ENCODE peak calls at places on chromosomes 7 and 10, in nine cellular contexts. One of them, this sample, is unnamed.

GRCh38 chr10:114453576-114453975 is 49.3 kb upstream of the AFAP1L2 start:
- DNase-seq in uterus: no peak
- DNase-seq in ovary: no peak
- DNase-seq in A549: no peak
- DNase-seq in tibial nerve: no peak
- DNase-seq in heart left ventricle: no peak
- DNase-seq in endothelial cell of umbilical vein: no peak
- DNase-seq in GM12891: no peak
- DNase-seq in prostate gland: no peak
- DNase-seq in this sample: no peak

GRCh38 chr7:29194206-29194593 is 375 bp upstream of the CHN2 start:
- DNase-seq in uterus: no peak
- DNase-seq in ovary: peak; percentile 23
- DNase-seq in A549: no peak
- DNase-seq in tibial nerve: no peak
- DNase-seq in heart left ventricle: peak; percentile 29
- DNase-seq in endothelial cell of umbilical vein: no peak
- DNase-seq in GM12891: no peak
- DNase-seq in prostate gland: no peak
- DNase-seq in this sample: no peak

GRCh38 chr7:272631-273030 is 17.3 kb upstream of the FOXL3 start:
- DNase-seq in uterus: no peak
- DNase-seq in ovary: no peak
- DNase-seq in A549: no peak
- DNase-seq in tibial nerve: no peak
- DNase-seq in heart left ventricle: peak; percentile 9
- DNase-seq in endothelial cell of umbilical vein: no peak
- DNase-seq in GM12891: no peak
- DNase-seq in prostate gland: no peak
- DNase-seq in this sample: no peak

GRCh38 chr7:92797693-92798092 is 38.7 kb downstream of the CDK6 start:
- DNase-seq in uterus: no peak
- DNase-seq in ovary: no peak
- DNase-seq in A549: no peak
- DNase-seq in tibial nerve: no peak
- DNase-seq in heart left ventricle: peak; percentile 50
- DNase-seq in endothelial cell of umbilical vein: no peak
- DNase-seq in GM12891: no peak
- DNase-seq in prostate gland: no peak
- DNase-seq in this sample: no peak

GRCh38 chr10:113382691-113383090 is 170.2 kb upstream of the HABP2 start:
- DNase-seq in uterus: no peak
- DNase-seq in ovary: no peak
- DNase-seq in A549: no peak
- DNase-seq in tibial nerve: no peak
- DNase-seq in heart left ventricle: no peak
- DNase-seq in endothelial cell of umbilical vein: no peak
- DNase-seq in GM12891: no peak
- DNase-seq in prostate gland: no peak
- DNase-seq in this sample: no peak

GRCh38 chr7:43454936-43455518 is 127.9 kb upstream of the STK17A start:
- DNase-seq in uterus: no peak
- DNase-seq in ovary: no peak
- DNase-seq in A549: peak; percentile 38
- DNase-seq in tibial nerve: no peak
- DNase-seq in heart left ventricle: no peak
- DNase-seq in endothelial cell of umbilical vein: peak; percentile 68
- DNase-seq in GM12891: no peak
- DNase-seq in prostate gland: no peak
- DNase-seq in this sample: no peak

GRCh38 chr7:51346136-51346535 is 29.5 kb upstream of the COBL start:
- DNase-seq in uterus: no peak
- DNase-seq in ovary: no peak
- DNase-seq in A549: no peak
- DNase-seq in tibial nerve: no peak
- DNase-seq in heart left ventricle: no peak
- DNase-seq in endothelial cell of umbilical vein: no peak
- DNase-seq in GM12891: no peak
- DNase-seq in prostate gland: no peak
- DNase-seq in this sample: no peak

GRCh38 chr7:90401989-90402388 is 1.3 kb upstream of the CLDN12 start:
- DNase-seq in uterus: no peak
- DNase-seq in ovary: no peak
- DNase-seq in A549: no peak
- DNase-seq in tibial nerve: no peak
- DNase-seq in heart left ventricle: no peak
- DNase-seq in endothelial cell of umbilical vein: peak; percentile 43
- DNase-seq in GM12891: no peak
- DNase-seq in prostate gland: no peak
- DNase-seq in this sample: no peak

GRCh38 chr10:48798486-48799254 is 114.0 kb downstream of the WDFY4 start:
- DNase-seq in uterus: no peak
- DNase-seq in ovary: no peak
- DNase-seq in A549: no peak
- DNase-seq in tibial nerve: no peak
- DNase-seq in heart left ventricle: no peak
- DNase-seq in endothelial cell of umbilical vein: peak; percentile 27
- DNase-seq in GM12891: no peak
- DNase-seq in prostate gland: no peak
- DNase-seq in this sample: no peak

GRCh38 chr7:57769958-57770357 is 320.0 kb downstream of the ZNF716 start:
- DNase-seq in uterus: no peak
- DNase-seq in ovary: no peak
- DNase-seq in A549: no peak
- DNase-seq in tibial nerve: no peak
- DNase-seq in heart left ventricle: no peak
- DNase-seq in endothelial cell of umbilical vein: no peak
- DNase-seq in GM12891: no peak
- DNase-seq in prostate gland: no peak
- DNase-seq in this sample: no peak

GRCh38 chr7:43791-44540 is 148.4 kb upstream of the FAM20C start:
- DNase-seq in uterus: no peak
- DNase-seq in ovary: peak; percentile 6
- DNase-seq in A549: no peak
- DNase-seq in tibial nerve: peak; percentile 2
- DNase-seq in heart left ventricle: no peak
- DNase-seq in endothelial cell of umbilical vein: no peak
- DNase-seq in GM12891: no peak
- DNase-seq in prostate gland: peak; percentile 1
- DNase-seq in this sample: no peak

GRCh38 chr7:31864646-31865045 is 177.6 kb downstream of the PPP1R17 start:
- DNase-seq in uterus: no peak
- DNase-seq in ovary: no peak
- DNase-seq in A549: no peak
- DNase-seq in tibial nerve: no peak
- DNase-seq in heart left ventricle: no peak
- DNase-seq in endothelial cell of umbilical vein: no peak
- DNase-seq in GM12891: no peak
- DNase-seq in prostate gland: no peak
- DNase-seq in this sample: no peak

GRCh38 chr10:24575462-24576002 is 148.2 kb downstream of the ARHGAP21 start:
- DNase-seq in uterus: no peak
- DNase-seq in ovary: no peak
- DNase-seq in A549: no peak
- DNase-seq in tibial nerve: no peak
- DNase-seq in heart left ventricle: no peak
- DNase-seq in endothelial cell of umbilical vein: no peak
- DNase-seq in GM12891: no peak
- DNase-seq in prostate gland: no peak
- DNase-seq in this sample: no peak

GRCh38 chr7:19665399-19666008 is 43.3 kb downstream of the POLR1F start:
- DNase-seq in uterus: no peak
- DNase-seq in ovary: no peak
- DNase-seq in A549: peak; percentile 28
- DNase-seq in tibial nerve: no peak
- DNase-seq in heart left ventricle: no peak
- DNase-seq in endothelial cell of umbilical vein: peak; percentile 31
- DNase-seq in GM12891: no peak
- DNase-seq in prostate gland: no peak
- DNase-seq in this sample: no peak

GRCh38 chr10:114163062-114163861 is 10.7 kb downstream of the CCDC186 start:
- DNase-seq in uterus: no peak
- DNase-seq in ovary: no peak
- DNase-seq in A549: no peak
- DNase-seq in tibial nerve: no peak
- DNase-seq in heart left ventricle: no peak
- DNase-seq in endothelial cell of umbilical vein: peak; percentile 20
- DNase-seq in GM12891: no peak
- DNase-seq in prostate gland: no peak
- DNase-seq in this sample: no peak

GRCh38 chr7:55092186-55092976 is 73.6 kb downstream of the EGFR start:
- DNase-seq in uterus: no peak
- DNase-seq in ovary: no peak
- DNase-seq in A549: no peak
- DNase-seq in tibial nerve: no peak
- DNase-seq in heart left ventricle: no peak
- DNase-seq in endothelial cell of umbilical vein: no peak
- DNase-seq in GM12891: no peak
- DNase-seq in prostate gland: no peak
- DNase-seq in this sample: no peak

GRCh38 chr10:72625608-72626443 is at the start of gene MICU1:
- DNase-seq in uterus: peak; percentile 98
- DNase-seq in ovary: peak; percentile 97
- DNase-seq in A549: peak; percentile 96
- DNase-seq in tibial nerve: peak; percentile 97
- DNase-seq in heart left ventricle: peak; percentile 97
- DNase-seq in endothelial cell of umbilical vein: peak; percentile 97
- DNase-seq in GM12891: peak; percentile 79
- DNase-seq in prostate gland: peak; percentile 96
- DNase-seq in this sample: peak; percentile 85
- TF ChIP-seq POLR2A in uterus: peak; percentile 93
- TF ChIP-seq POLR2A in ovary: peak; percentile 69
- TF ChIP-seq POLR2A in A549: no peak
- TF ChIP-seq POLR2A in tibial nerve: peak; percentile 88
- TF ChIP-seq POLR2A in heart left ventricle: peak; percentile 86
- TF ChIP-seq POLR2A in endothelial cell of umbilical vein: peak; percentile 82
- TF ChIP-seq POLR2A in GM12891: peak; percentile 79
- TF ChIP-seq POLR2A in prostate gland: peak; percentile 94
- TF ChIP-seq POLR2A in this sample: peak; percentile 72

GRCh38 chr7:99975782-99976521 is at the start of gene AZGP1:
- DNase-seq in uterus: no peak
- DNase-seq in ovary: no peak
- DNase-seq in A549: no peak
- DNase-seq in tibial nerve: no peak
- DNase-seq in heart left ventricle: peak; percentile 77
- DNase-seq in endothelial cell of umbilical vein: no peak
- DNase-seq in GM12891: no peak
- DNase-seq in prostate gland: peak; percentile 86
- DNase-seq in this sample: no peak
- TF ChIP-seq POLR2A in uterus: no peak
- TF ChIP-seq POLR2A in ovary: no peak
- TF ChIP-seq POLR2A in A549: no peak
- TF ChIP-seq POLR2A in tibial nerve: no peak
- TF ChIP-seq POLR2A in heart left ventricle: peak; percentile 38
- TF ChIP-seq POLR2A in endothelial cell of umbilical vein: no peak
- TF ChIP-seq POLR2A in GM12891: no peak
- TF ChIP-seq POLR2A in prostate gland: peak; percentile 59
- TF ChIP-seq POLR2A in this sample: no peak

GRCh38 chr7:27174077-27175004 is at the start of gene HOXA10:
- DNase-seq in uterus: peak; percentile 88
- DNase-seq in ovary: no peak
- DNase-seq in A549: no peak
- DNase-seq in tibial nerve: no peak
- DNase-seq in heart left ventricle: no peak
- DNase-seq in endothelial cell of umbilical vein: peak; percentile 79
- DNase-seq in GM12891: no peak
- DNase-seq in prostate gland: peak; percentile 66
- DNase-seq in this sample: no peak
- TF ChIP-seq POLR2A in uterus: peak; percentile 54
- TF ChIP-seq POLR2A in ovary: no peak
- TF ChIP-seq POLR2A in A549: no peak
- TF ChIP-seq POLR2A in tibial nerve: no peak
- TF ChIP-seq POLR2A in heart left ventricle: no peak
- TF ChIP-seq POLR2A in endothelial cell of umbilical vein: peak; percentile 65
- TF ChIP-seq POLR2A in GM12891: no peak
- TF ChIP-seq POLR2A in prostate gland: peak; percentile 43
- TF ChIP-seq POLR2A in this sample: no peak

DNA sequence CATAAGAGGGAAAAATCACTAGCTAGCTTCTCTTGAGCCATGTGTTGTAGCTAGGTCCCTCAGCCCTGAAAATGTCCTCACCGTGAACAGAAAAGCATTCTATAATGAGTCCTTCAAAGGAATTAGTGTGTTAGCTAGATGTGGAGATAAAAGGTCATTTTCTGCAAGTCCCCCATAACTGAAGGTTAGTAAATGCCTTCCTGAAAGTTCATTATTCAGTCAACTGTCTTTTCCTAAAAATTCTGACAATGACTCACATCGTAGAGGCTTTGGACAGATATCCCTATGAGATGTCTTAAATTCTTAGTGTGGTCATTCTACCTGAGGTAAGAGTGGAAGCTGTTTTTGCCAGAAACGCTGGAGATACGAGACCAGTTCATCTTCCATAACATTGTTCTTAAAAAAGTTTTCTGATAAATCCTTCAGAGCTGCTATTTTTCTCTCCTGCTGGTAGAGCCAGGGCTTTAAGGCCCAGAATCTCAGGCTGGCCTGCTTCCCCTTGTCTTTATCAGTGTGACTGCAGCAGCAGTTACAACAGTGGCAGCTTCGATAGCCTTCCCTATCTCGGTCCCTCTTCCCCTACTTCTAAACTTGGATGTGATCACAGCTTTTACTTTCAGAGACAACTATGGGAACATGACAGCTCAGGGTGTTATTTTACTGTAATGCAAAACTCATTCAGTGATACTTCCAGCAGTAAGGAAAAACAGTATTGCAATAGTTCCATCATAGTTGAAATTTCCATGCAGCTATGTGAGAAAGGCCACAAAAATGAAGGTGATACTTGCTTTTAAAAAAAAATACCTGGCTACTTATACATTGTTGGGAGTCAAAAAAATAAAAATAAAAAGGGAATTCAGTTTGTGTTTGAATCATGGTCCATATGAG is 37.3 kb upstream of the PRKAR2B start:
- DNase-seq in uterus: no peak
- DNase-seq in ovary: no peak
- DNase-seq in A549: no peak
- DNase-seq in tibial nerve: no peak
- DNase-seq in heart left ventricle: peak; percentile 59
- DNase-seq in endothelial cell of umbilical vein: no peak
- DNase-seq in GM12891: no peak
- DNase-seq in prostate gland: no peak
- DNase-seq in this sample: no peak
- TF ChIP-seq POLR2A in uterus: no peak
- TF ChIP-seq POLR2A in ovary: no peak
- TF ChIP-seq POLR2A in A549: no peak
- TF ChIP-seq POLR2A in tibial nerve: no peak
- TF ChIP-seq POLR2A in heart left ventricle: no peak
- TF ChIP-seq POLR2A in endothelial cell of umbilical vein: no peak
- TF ChIP-seq POLR2A in GM12891: no peak
- TF ChIP-seq POLR2A in prostate gland: no peak
- TF ChIP-seq POLR2A in this sample: no peak

This sample was measured in GM12892.